ENCODE peak calls at places on chromosomes 2 and 18, in six cellular contexts. E, D, S, O, C and Y are unnamed samples.
A peak's percentile ranks its signal among the peaks of the same experiment; 100 is the strongest.

GRCh38 chr2:127437781-127438726 is 19.8 kb downstream of the PROC start:
- DNase-seq in E (no peak), D (no peak), S (no peak), O (no peak), C (peak; percentile 27), Y (no peak)

GRCh38 chr2:11921030-11921583 is 174.7 kb downstream of the LPIN1 start:
- DNase-seq in E (no peak), D (no peak), S (no peak), O (no peak), C (no peak), Y (no peak)

GRCh38 chr2:54669677-54670484 is 53.6 kb upstream of the EML6 start:
- DNase-seq in E (peak; percentile 44), D (peak; percentile 59), S (peak; percentile 88), O (no peak), C (no peak), Y (no peak)

GRCh38 chr18:8084160-8084559 is 517.0 kb downstream of the PTPRM start:
- DNase-seq in E (peak; percentile 68), D (peak; percentile 26), S (peak; percentile 42), O (no peak), C (peak; percentile 68), Y (peak; percentile 31)

GRCh38 chr2:46135230-46135555 is 162.0 kb upstream of the EPAS1 start:
- DNase-seq in E (no peak), D (no peak), S (no peak), O (no peak), C (no peak), Y (no peak)

GRCh38 chr18:42038936-42039335 is 83.9 kb downstream of the PIK3C3 start:
- DNase-seq in E (peak; percentile 0), D (no peak), S (no peak), O (no peak), C (no peak), Y (no peak)

GRCh38 chr2:73859721-73860586 is 31.2 kb downstream of the STAMBP start:
- DNase-seq in E (peak; percentile 73), D (peak; percentile 58), S (no peak), O (no peak), C (no peak), Y (no peak)

GRCh38 chr2:109638807-109639206 is 24.6 kb downstream of the SOWAHC start:
- DNase-seq in E (no peak), D (peak; percentile 79), S (no peak), O (no peak), C (no peak), Y (no peak)

GRCh38 chr2:26399781-26400376 is 1.8 kb upstream of the DRC1 start:
- DNase-seq in E (no peak), D (no peak), S (no peak), O (no peak), C (no peak), Y (no peak)

GRCh38 chr2:105804266-105804665 is 59.6 kb downstream of the NCK2 start:
- DNase-seq in E (no peak), D (no peak), S (no peak), O (no peak), C (no peak), Y (no peak)

GRCh38 chr2:17719562-17720371 is 33.8 kb downstream of the SMC6 start:
- DNase-seq in E (peak; percentile 22), D (peak; percentile 4), S (no peak), O (no peak), C (no peak), Y (no peak)

GRCh38 chr2:224221455-224221913 is 180.4 kb downstream of the FAM124B start:
- DNase-seq in E (peak; percentile 91), D (peak; percentile 74), S (no peak), O (no peak), C (peak; percentile 92), Y (no peak)

GRCh38 chr2:150449856-150450255 is 37.6 kb downstream of the RND3 start:
- DNase-seq in E (peak; percentile 32), D (no peak), S (no peak), O (no peak), C (no peak), Y (no peak)

GRCh38 chr2:214765180-214765579 is 44.3 kb downstream of the BARD1 start:
- DNase-seq in E (no peak), D (no peak), S (no peak), O (no peak), C (no peak), Y (no peak)

GRCh38 chr18:56982756-56983155 is 164.1 kb upstream of the BOD1L2 start:
- DNase-seq in E (no peak), D (no peak), S (peak; percentile 65), O (peak; percentile 2), C (no peak), Y (no peak)

GRCh38 chr2:85215074-85216050 is 82.2 kb downstream of the TCF7L1 start:
- DNase-seq in E (no peak), D (peak; percentile 87), S (peak; percentile 69), O (peak; percentile 19), C (peak; percentile 40), Y (no peak)

GRCh38 chr2:204628926-204629661 is 83.8 kb downstream of the PARD3B start:
- DNase-seq in E (no peak), D (no peak), S (no peak), O (no peak), C (no peak), Y (no peak)

GRCh38 chr2:58601017-58601416 is 359.9 kb upstream of the FANCL start:
- DNase-seq in E (peak; percentile 48), D (peak; percentile 55), S (no peak), O (no peak), C (no peak), Y (no peak)

GRCh38 chr2:177124371-177124770 is 88.2 kb upstream of the HNRNPA3 start:
- DNase-seq in E (no peak), D (no peak), S (no peak), O (no peak), C (no peak), Y (no peak)

GRCh38 chr2:233065954-233066470 is 5.9 kb downstream of the INPP5D start:
- DNase-seq in E (no peak), D (no peak), S (no peak), O (no peak), C (no peak), Y (no peak)

GRCh38 chr2:240586919-240587800 is 626 bp downstream of the CAPN10 start:
- DNase-seq in E (no peak), D (no peak), S (no peak), O (no peak), C (peak; percentile 46), Y (no peak)

GRCh38 chr2:173874899-173875247 is 90.3 kb downstream of the SP3 start:
- DNase-seq in E (no peak), D (no peak), S (peak; percentile 46), O (no peak), C (no peak), Y (no peak)

GRCh38 chr2:242024751-242025355 is 155.3 kb downstream of the RTP5 start:
- DNase-seq in E (no peak), D (no peak), S (no peak), O (no peak), C (no peak), Y (no peak)

GRCh38 chr2:201118957-201119848 is 3.2 kb downstream of the CFLAR start:
- DNase-seq in E (no peak), D (no peak), S (no peak), O (no peak), C (no peak), Y (no peak)

GRCh38 chr2:60213865-60214657 is 339.4 kb downstream of the BCL11A start:
- DNase-seq in E (peak; percentile 80), D (no peak), S (no peak), O (no peak), C (peak; percentile 61), Y (no peak)

GRCh38 chr2:217790195-217790594 is 212.6 kb downstream of the TNS1 start:
- DNase-seq in E (no peak), D (no peak), S (no peak), O (no peak), C (no peak), Y (no peak)

GRCh38 chr2:158499383-158499782 is 42.6 kb downstream of the PKP4 start:
- DNase-seq in E (no peak), D (no peak), S (no peak), O (no peak), C (no peak), Y (no peak)

GRCh38 chr18:40935423-40935822 is 1019.6 kb upstream of the PIK3C3 start:
- DNase-seq in E (peak; percentile 0), D (no peak), S (peak; percentile 22), O (no peak), C (peak; percentile 22), Y (no peak)

GRCh38 chr2:219551863-219552381 is 8.1 kb downstream of the TMEM198 start:
- DNase-seq in E (no peak), D (no peak), S (no peak), O (no peak), C (peak; percentile 78), Y (no peak)

GRCh38 chr2:189685540-189686229 is 11.2 kb downstream of the ANKAR start:
- DNase-seq in E (no peak), D (peak; percentile 35), S (no peak), O (no peak), C (no peak), Y (peak; percentile 27)

GRCh38 chr2:136582631-136583205 is 182.6 kb upstream of the THSD7B start:
- DNase-seq in E (peak; percentile 19), D (no peak), S (no peak), O (no peak), C (peak; percentile 11), Y (peak; percentile 13)

GRCh38 chr2:176112375-176113302 is 3.9 kb upstream of the HOXD10 start:
- DNase-seq in E (no peak), D (no peak), S (no peak), O (no peak), C (no peak), Y (no peak)

GRCh38 chr2:18404708-18405107 is 155.7 kb downstream of the RDH14 start:
- DNase-seq in E (no peak), D (no peak), S (no peak), O (no peak), C (no peak), Y (no peak)